ENCODE peak calls at places on chromosomes 4 and X, in nine cellular contexts. One of them, this sample, is unnamed.

GRCh38 chrX:13598877-13599276 is 29.5 kb downstream of the EGFL6 start:
- DNase-seq in sigmoid colon: no peak
- DNase-seq in stomach: no peak
- DNase-seq in thyroid gland: no peak
- DNase-seq in A549: peak
- DNase-seq in uterus: no peak
- DNase-seq in endothelial cell of umbilical vein: peak
- DNase-seq in lower leg skin: no peak
- DNase-seq in suprapubic skin: no peak
- DNase-seq in this sample: no peak

GRCh38 chr4:78613522-78614311 is 62.1 kb downstream of the ANXA3 start:
- DNase-seq in sigmoid colon: no peak
- DNase-seq in stomach: no peak
- DNase-seq in thyroid gland: no peak
- DNase-seq in A549: no peak
- DNase-seq in uterus: no peak
- DNase-seq in endothelial cell of umbilical vein: no peak
- DNase-seq in lower leg skin: no peak
- DNase-seq in suprapubic skin: no peak
- DNase-seq in this sample: no peak

GRCh38 chr4:53321151-53321987 is 44.5 kb downstream of the SCFD2 start:
- DNase-seq in sigmoid colon: no peak
- DNase-seq in stomach: no peak
- DNase-seq in thyroid gland: no peak
- DNase-seq in A549: no peak
- DNase-seq in uterus: no peak
- DNase-seq in endothelial cell of umbilical vein: peak
- DNase-seq in lower leg skin: no peak
- DNase-seq in suprapubic skin: no peak
- DNase-seq in this sample: no peak

GRCh38 chr4:105350859-105351494 is 122.9 kb downstream of the PPA2 start:
- DNase-seq in sigmoid colon: no peak
- DNase-seq in stomach: no peak
- DNase-seq in thyroid gland: no peak
- DNase-seq in A549: no peak
- DNase-seq in uterus: no peak
- DNase-seq in endothelial cell of umbilical vein: peak
- DNase-seq in lower leg skin: no peak
- DNase-seq in suprapubic skin: no peak
- DNase-seq in this sample: no peak

GRCh38 chrX:46754450-46755075 is 4.4 kb downstream of the SLC9A7 start:
- DNase-seq in sigmoid colon: no peak
- DNase-seq in stomach: no peak
- DNase-seq in thyroid gland: peak
- DNase-seq in A549: no peak
- DNase-seq in uterus: no peak
- DNase-seq in endothelial cell of umbilical vein: no peak
- DNase-seq in lower leg skin: no peak
- DNase-seq in suprapubic skin: no peak
- DNase-seq in this sample: no peak

GRCh38 chrX:2928127-2928582 is 984 bp downstream of the ARSD start:
- DNase-seq in sigmoid colon: peak
- DNase-seq in stomach: peak
- DNase-seq in thyroid gland: peak
- DNase-seq in A549: peak
- DNase-seq in uterus: peak
- DNase-seq in endothelial cell of umbilical vein: peak
- DNase-seq in lower leg skin: peak
- DNase-seq in suprapubic skin: peak
- DNase-seq in this sample: peak

GRCh38 chr4:175536852-175537453 is 275.1 kb downstream of the GPM6A start:
- DNase-seq in sigmoid colon: no peak
- DNase-seq in stomach: no peak
- DNase-seq in thyroid gland: no peak
- DNase-seq in A549: peak
- DNase-seq in uterus: no peak
- DNase-seq in endothelial cell of umbilical vein: no peak
- DNase-seq in lower leg skin: no peak
- DNase-seq in suprapubic skin: no peak
- DNase-seq in this sample: no peak

GRCh38 chr4:86055898-86056297 is 304.0 kb downstream of the MAPK10 start:
- DNase-seq in sigmoid colon: no peak
- DNase-seq in stomach: no peak
- DNase-seq in thyroid gland: no peak
- DNase-seq in A549: peak
- DNase-seq in uterus: no peak
- DNase-seq in endothelial cell of umbilical vein: peak
- DNase-seq in lower leg skin: no peak
- DNase-seq in suprapubic skin: no peak
- DNase-seq in this sample: no peak

GRCh38 chr4:793109-793861 is 32.6 kb downstream of the CPLX1 start:
- DNase-seq in sigmoid colon: no peak
- DNase-seq in stomach: no peak
- DNase-seq in thyroid gland: no peak
- DNase-seq in A549: no peak
- DNase-seq in uterus: no peak
- DNase-seq in endothelial cell of umbilical vein: no peak
- DNase-seq in lower leg skin: no peak
- DNase-seq in suprapubic skin: no peak
- DNase-seq in this sample: no peak

GRCh38 chr4:152221816-152222516 is 313.9 kb downstream of the FBXW7 start:
- DNase-seq in sigmoid colon: no peak
- DNase-seq in stomach: no peak
- DNase-seq in thyroid gland: no peak
- DNase-seq in A549: no peak
- DNase-seq in uterus: no peak
- DNase-seq in endothelial cell of umbilical vein: no peak
- DNase-seq in lower leg skin: no peak
- DNase-seq in suprapubic skin: no peak
- DNase-seq in this sample: no peak

GRCh38 chrX:136839196-136839595 is 41.3 kb downstream of the RBMX start:
- DNase-seq in sigmoid colon: no peak
- DNase-seq in stomach: no peak
- DNase-seq in thyroid gland: no peak
- DNase-seq in A549: no peak
- DNase-seq in uterus: no peak
- DNase-seq in endothelial cell of umbilical vein: no peak
- DNase-seq in lower leg skin: no peak
- DNase-seq in suprapubic skin: no peak
- DNase-seq in this sample: no peak

GRCh38 chrX:103629295-103630170 is 758 bp downstream of the TCEAL1 start:
- DNase-seq in sigmoid colon: peak
- DNase-seq in stomach: peak
- DNase-seq in thyroid gland: peak
- DNase-seq in A549: peak
- DNase-seq in uterus: peak
- DNase-seq in endothelial cell of umbilical vein: peak
- DNase-seq in lower leg skin: peak
- DNase-seq in suprapubic skin: peak
- DNase-seq in this sample: peak

GRCh38 chr4:32031026-32031425 is 1310.9 kb downstream of the PCDH7 start:
- DNase-seq in sigmoid colon: no peak
- DNase-seq in stomach: no peak
- DNase-seq in thyroid gland: no peak
- DNase-seq in A549: no peak
- DNase-seq in uterus: no peak
- DNase-seq in endothelial cell of umbilical vein: no peak
- DNase-seq in lower leg skin: no peak
- DNase-seq in suprapubic skin: no peak
- DNase-seq in this sample: no peak

GRCh38 chr4:2793920-2794706 is 1.2 kb downstream of the SH3BP2 start:
- DNase-seq in sigmoid colon: peak
- DNase-seq in stomach: peak
- DNase-seq in thyroid gland: peak
- DNase-seq in A549: no peak
- DNase-seq in uterus: peak
- DNase-seq in endothelial cell of umbilical vein: peak
- DNase-seq in lower leg skin: peak
- DNase-seq in suprapubic skin: peak
- DNase-seq in this sample: peak
- TF ChIP-seq POLR2A in sigmoid colon: no peak
- TF ChIP-seq POLR2A in stomach: no peak
- TF ChIP-seq POLR2A in thyroid gland: no peak
- TF ChIP-seq POLR2A in A549: no peak
- TF ChIP-seq POLR2A in uterus: no peak
- TF ChIP-seq POLR2A in endothelial cell of umbilical vein: no peak
- TF ChIP-seq POLR2A in lower leg skin: no peak
- TF ChIP-seq POLR2A in suprapubic skin: no peak
- TF ChIP-seq POLR2A in this sample: no peak

GRCh38 chrX:15930585-15930984 is 76.0 kb upstream of the AP1S2 start:
- DNase-seq in sigmoid colon: no peak
- DNase-seq in stomach: no peak
- DNase-seq in thyroid gland: no peak
- DNase-seq in A549: peak
- DNase-seq in uterus: no peak
- DNase-seq in endothelial cell of umbilical vein: peak
- DNase-seq in lower leg skin: no peak
- DNase-seq in suprapubic skin: no peak
- DNase-seq in this sample: no peak
- TF ChIP-seq CTCF in sigmoid colon: no peak
- TF ChIP-seq CTCF in stomach: no peak
- TF ChIP-seq CTCF in thyroid gland: no peak
- TF ChIP-seq CTCF in A549: peak
- TF ChIP-seq CTCF in uterus: peak
- TF ChIP-seq CTCF in endothelial cell of umbilical vein: no peak
- TF ChIP-seq CTCF in lower leg skin: no peak
- TF ChIP-seq CTCF in suprapubic skin: no peak
- TF ChIP-seq CTCF in this sample: no peak

DNA sequence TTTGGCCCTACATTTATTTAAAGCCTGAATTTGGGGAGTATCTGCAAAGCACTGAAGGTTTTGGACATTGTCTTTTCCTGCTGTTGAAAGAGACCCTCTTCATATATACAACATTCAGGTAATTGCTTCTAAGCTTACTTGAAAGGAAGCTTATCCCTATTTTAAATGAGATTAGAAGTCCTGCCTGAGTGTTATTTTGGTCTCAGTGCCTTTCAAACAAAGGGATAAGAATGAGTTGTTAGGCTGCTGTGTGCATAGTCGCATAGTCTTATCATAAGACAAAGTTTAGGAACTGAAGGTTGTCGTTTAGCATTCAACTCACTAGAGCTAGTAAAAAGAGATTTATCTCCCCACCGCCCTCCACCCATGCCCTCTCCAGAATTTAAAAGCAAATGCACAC is 5.7 kb downstream of the HERC3 start:
- DNase-seq in sigmoid colon: no peak
- DNase-seq in stomach: no peak
- DNase-seq in thyroid gland: no peak
- DNase-seq in A549: no peak
- DNase-seq in uterus: no peak
- DNase-seq in endothelial cell of umbilical vein: no peak
- DNase-seq in lower leg skin: no peak
- DNase-seq in suprapubic skin: no peak
- DNase-seq in this sample: no peak
- TF ChIP-seq POLR2A in sigmoid colon: no peak
- TF ChIP-seq POLR2A in stomach: no peak
- TF ChIP-seq POLR2A in thyroid gland: no peak
- TF ChIP-seq POLR2A in A549: no peak
- TF ChIP-seq POLR2A in uterus: no peak
- TF ChIP-seq POLR2A in endothelial cell of umbilical vein: no peak
- TF ChIP-seq POLR2A in lower leg skin: no peak
- TF ChIP-seq POLR2A in suprapubic skin: no peak
- TF ChIP-seq POLR2A in this sample: no peak

DNA sequence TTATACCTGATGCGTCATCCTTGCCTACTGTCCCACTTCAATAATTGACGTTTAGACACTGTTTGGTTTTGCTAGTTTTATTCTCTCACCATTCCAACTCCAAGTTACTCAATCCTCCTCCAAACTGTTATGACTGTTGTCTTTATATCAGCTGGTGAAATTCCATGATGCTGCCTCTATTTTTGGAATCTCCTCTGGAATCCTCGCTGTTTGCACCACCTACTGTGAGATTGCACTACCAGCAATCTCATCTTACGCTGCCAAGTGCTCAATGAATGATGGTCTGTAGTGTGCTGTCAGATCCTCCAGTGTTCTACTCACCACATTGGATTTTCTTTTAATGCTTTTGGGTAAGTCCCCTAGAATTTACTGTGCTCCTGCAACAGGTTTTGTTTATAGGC is 13.2 kb upstream of the PCDH18 start:
- DNase-seq in sigmoid colon: peak
- DNase-seq in stomach: no peak
- DNase-seq in thyroid gland: no peak
- DNase-seq in A549: no peak
- DNase-seq in uterus: peak
- DNase-seq in endothelial cell of umbilical vein: no peak
- DNase-seq in lower leg skin: peak
- DNase-seq in suprapubic skin: no peak
- DNase-seq in this sample: peak
- TF ChIP-seq CTCF in sigmoid colon: no peak
- TF ChIP-seq CTCF in stomach: no peak
- TF ChIP-seq CTCF in thyroid gland: no peak
- TF ChIP-seq CTCF in A549: no peak
- TF ChIP-seq CTCF in uterus: peak
- TF ChIP-seq CTCF in endothelial cell of umbilical vein: no peak
- TF ChIP-seq CTCF in lower leg skin: no peak
- TF ChIP-seq CTCF in suprapubic skin: no peak
- TF ChIP-seq CTCF in this sample: no peak

GRCh38 chrX:14926471-14926870 is 53.2 kb downstream of the MOSPD2 start:
- DNase-seq in sigmoid colon: no peak
- DNase-seq in stomach: no peak
- DNase-seq in thyroid gland: no peak
- DNase-seq in A549: no peak
- DNase-seq in uterus: no peak
- DNase-seq in endothelial cell of umbilical vein: peak
- DNase-seq in lower leg skin: no peak
- DNase-seq in suprapubic skin: no peak
- DNase-seq in this sample: no peak

GRCh38 chrX:14923761-14924160 is 50.5 kb downstream of the MOSPD2 start:
- DNase-seq in sigmoid colon: no peak
- DNase-seq in stomach: no peak
- DNase-seq in thyroid gland: no peak
- DNase-seq in A549: no peak
- DNase-seq in uterus: no peak
- DNase-seq in endothelial cell of umbilical vein: no peak
- DNase-seq in lower leg skin: no peak
- DNase-seq in suprapubic skin: no peak
- DNase-seq in this sample: no peak

GRCh38 chrX:14920196-14920595 is 47.0 kb downstream of the MOSPD2 start:
- DNase-seq in sigmoid colon: no peak
- DNase-seq in stomach: no peak
- DNase-seq in thyroid gland: no peak
- DNase-seq in A549: no peak
- DNase-seq in uterus: no peak
- DNase-seq in endothelial cell of umbilical vein: no peak
- DNase-seq in lower leg skin: no peak
- DNase-seq in suprapubic skin: no peak
- DNase-seq in this sample: no peak

GRCh38 chrX:14919421-14919820 is 46.2 kb downstream of the MOSPD2 start:
- DNase-seq in sigmoid colon: no peak
- DNase-seq in stomach: no peak
- DNase-seq in thyroid gland: no peak
- DNase-seq in A549: no peak
- DNase-seq in uterus: no peak
- DNase-seq in endothelial cell of umbilical vein: peak
- DNase-seq in lower leg skin: no peak
- DNase-seq in suprapubic skin: no peak
- DNase-seq in this sample: no peak

GRCh38 chrX:14922437-14922836 is 49.2 kb downstream of the MOSPD2 start:
- DNase-seq in sigmoid colon: no peak
- DNase-seq in stomach: no peak
- DNase-seq in thyroid gland: no peak
- DNase-seq in A549: no peak
- DNase-seq in uterus: no peak
- DNase-seq in endothelial cell of umbilical vein: no peak
- DNase-seq in lower leg skin: no peak
- DNase-seq in suprapubic skin: no peak
- DNase-seq in this sample: no peak
- TF ChIP-seq POLR2A in sigmoid colon: no peak
- TF ChIP-seq POLR2A in stomach: no peak
- TF ChIP-seq POLR2A in thyroid gland: no peak
- TF ChIP-seq POLR2A in A549: no peak
- TF ChIP-seq POLR2A in uterus: no peak
- TF ChIP-seq POLR2A in endothelial cell of umbilical vein: no peak
- TF ChIP-seq POLR2A in lower leg skin: no peak
- TF ChIP-seq POLR2A in suprapubic skin: no peak
- TF ChIP-seq POLR2A in this sample: no peak

This sample was measured in gastrocnemius medialis.